ENCODE peak calls at places on chromosome 11, in nine cellular contexts. E is T-helper 2 cell; Z is anterior cingulate cortex; U is breast epithelium; V is lung; C is stimulated activated CD4-positive, alpha-beta T cell treated with anti-CD3 and anti-CD28 coated beads, Interleukin-15, amount 100 ng/mL, for 24 hours; G is ELF-1; S is NCI-H1436; M is NCI-H2029. X is an unnamed sample.

GRCh38 chr11:64062185-64063039 is 26.7 kb downstream of the FLRT1 start:
- DNase-seq in E (no peak), Z (no peak), U (no peak), V (no peak), C (no peak), G (no peak), S (no peak), M (no peak), X (no peak)

GRCh38 chr11:61264371-61264770 is 23.4 kb downstream of the PGA5 start:
- DNase-seq in E (no peak), Z (no peak), U (no peak), V (no peak), C (no peak), G (no peak), S (no peak), M (no peak), X (no peak)

GRCh38 chr11:41786087-41786486 is 326.6 kb upstream of the LRRC4C start:
- DNase-seq in E (no peak), Z (no peak), U (no peak), V (no peak), C (no peak), G (no peak), S (no peak), M (no peak), X (no peak)

GRCh38 chr11:11782532-11783110 is 59.2 kb upstream of the USP47 start:
- DNase-seq in E (no peak), Z (no peak), U (no peak), V (no peak), C (no peak), G (no peak), S (peak; percentile 19), M (peak; percentile 95), X (no peak)

GRCh38 chr11:18523079-18523478 is 3.7 kb downstream of the TSG101 start:
- DNase-seq in E (no peak), Z (no peak), U (no peak), V (no peak), C (no peak), G (no peak), S (no peak), M (no peak), X (no peak)

GRCh38 chr11:102390667-102391449 is 43.8 kb downstream of the BIRC2 start:
- DNase-seq in E (peak; percentile 36), Z (no peak), U (peak; percentile 56), V (peak; percentile 62), C (peak; percentile 67), G (peak; percentile 88), S (peak; percentile 51), M (peak; percentile 28), X (peak; percentile 50)

GRCh38 chr11:1761110-1761856 is 2.4 kb downstream of the CTSD start:
- DNase-seq in E (no peak), Z (no peak), U (no peak), V (no peak), C (no peak), G (no peak), S (no peak), M (no peak), X (no peak)

GRCh38 chr11:76004400-76004799 is 189.4 kb downstream of the UVRAG start:
- DNase-seq in E (no peak), Z (no peak), U (no peak), V (no peak), C (no peak), G (no peak), S (no peak), M (no peak), X (no peak)

GRCh38 chr11:120894207-120894989 is 129.5 kb upstream of the TBCEL start:
- DNase-seq in E (no peak), Z (no peak), U (no peak), V (no peak), C (no peak), G (no peak), S (no peak), M (no peak), X (no peak)

X was measured in immature natural killer cell.